ENCODE peak calls at places on chromosomes 12 and 14, in seven cellular contexts. P is ELR; O is G401; W is astrocyte of the spinal cord; L is stimulated activated CD4-positive, alpha-beta T cell treated with anti-CD3 and anti-CD28 coated beads, Interleukin-2, amount 100 ng/mL, for 48 hours; K is PC-3; J is EH. Q is an unnamed sample.

GRCh38 chr12:100348657-100349454 is 8.0 kb upstream of the SLC17A8 start:
- DNase-seq in P (peak), O (peak), W (peak), L (no peak), K (peak), J (peak), Q (peak)

GRCh38 chr14:33997611-33998010 is 46.7 kb upstream of the EGLN3 start:
- DNase-seq in P (no peak), O (no peak), W (no peak), L (no peak), K (peak), J (no peak), Q (no peak)

GRCh38 chr14:62592877-62593276 is 452.4 kb downstream of the KCNH5 start:
- DNase-seq in P (peak), O (no peak), W (peak), L (no peak), K (peak), J (no peak), Q (peak)

GRCh38 chr12:62643470-62643869 is 176.8 kb downstream of the MON2 start:
- DNase-seq in P (no peak), O (no peak), W (no peak), L (no peak), K (no peak), J (peak), Q (no peak)

GRCh38 chr14:81004575-81004974 is 49.2 kb downstream of the TSHR start:
- DNase-seq in P (no peak), O (no peak), W (no peak), L (no peak), K (no peak), J (no peak), Q (no peak)

GRCh38 chr14:20179218-20179617 is 11.5 kb upstream of the OR11G2 start:
- DNase-seq in P (no peak), O (no peak), W (no peak), L (no peak), K (no peak), J (no peak), Q (no peak)

GRCh38 chr14:67971627-67972625 is 152.3 kb downstream of the RAD51B start:
- DNase-seq in P (peak), O (no peak), W (peak), L (no peak), K (peak), J (peak), Q (peak)

GRCh38 chr14:33406766-33407165 is 468.1 kb downstream of the NPAS3 start:
- DNase-seq in P (no peak), O (no peak), W (no peak), L (no peak), K (no peak), J (no peak), Q (no peak)

GRCh38 chr14:102200690-102201368 is 61.1 kb downstream of the WDR20 start:
- DNase-seq in P (no peak), O (no peak), W (no peak), L (no peak), K (no peak), J (no peak), Q (no peak)

GRCh38 chr12:129184066-129184695 is 330.9 kb downstream of the GLT1D1 start:
- DNase-seq in P (no peak), O (no peak), W (no peak), L (no peak), K (no peak), J (no peak), Q (no peak)

GRCh38 chr14:33781267-33781666 is 169.6 kb downstream of the EGLN3 start:
- DNase-seq in P (peak), O (no peak), W (no peak), L (no peak), K (peak), J (peak), Q (no peak)

GRCh38 chr12:55720071-55720564 is at the start of gene RDH5:
- DNase-seq in P (peak), O (no peak), W (peak), L (no peak), K (peak), J (peak), Q (peak)

GRCh38 chr14:64089920-64090319 is 204.3 kb downstream of the ESR2 start:
- DNase-seq in P (no peak), O (no peak), W (no peak), L (no peak), K (no peak), J (no peak), Q (no peak)

GRCh38 chr14:51424041-51424440 is 184.0 kb downstream of the TMX1 start:
- DNase-seq in P (no peak), O (no peak), W (no peak), L (no peak), K (no peak), J (no peak), Q (no peak)

GRCh38 chr12:53677612-53678133 is 1.8 kb upstream of the ATP5MC2 start:
- DNase-seq in P (no peak), O (peak), W (no peak), L (no peak), K (no peak), J (no peak), Q (no peak)

GRCh38 chr14:96660667-96661066 is 136.5 kb upstream of the VRK1 start:
- DNase-seq in P (no peak), O (no peak), W (no peak), L (no peak), K (no peak), J (no peak), Q (no peak)

GRCh38 chr12:56299308-56299852 is 750 bp downstream of the CS start:
- DNase-seq in P (peak), O (peak), W (no peak), L (peak), K (peak), J (no peak), Q (no peak)

GRCh38 chr12:95059984-95060383 is 13.4 kb downstream of the NR2C1 start:
- DNase-seq in P (no peak), O (no peak), W (no peak), L (no peak), K (no peak), J (no peak), Q (no peak)

GRCh38 chr12:12696562-12697383 is 790 bp upstream of the GPR19 start:
- DNase-seq in P (peak), O (peak), W (peak), L (peak), K (peak), J (peak), Q (peak)

GRCh38 chr14:50957296-50957695 is 13.0 kb upstream of the PYGL start:
- DNase-seq in P (peak), O (no peak), W (peak), L (no peak), K (peak), J (peak), Q (peak)

Q was measured in fibroblast of pulmonary artery.